ENCODE peak calls at places on chromosomes 13 and 19, in eight cellular contexts. One of them, this sample, is unnamed.
A peak's percentile ranks its signal among the peaks of the same experiment; 100 is the strongest.

GRCh38 chr13:33723365-33723764 is 94.6 kb upstream of the RFC3 start:
- DNase-seq in effector CD8-positive, alpha-beta T cell: no peak
- DNase-seq in smooth muscle cell of the brain vasculature: no peak
- DNase-seq in mucosa of descending colon: no peak
- DNase-seq in epithelial cell of esophagus: no peak
- DNase-seq in T follicular helper cell: no peak
- DNase-seq in T-helper 9 cell: no peak
- DNase-seq in SW 1271: no peak
- DNase-seq in this sample: no peak

GRCh38 chr13:113875429-113875815 is 11.5 kb upstream of the GAS6 start:
- DNase-seq in effector CD8-positive, alpha-beta T cell: no peak
- DNase-seq in smooth muscle cell of the brain vasculature: no peak
- DNase-seq in mucosa of descending colon: no peak
- DNase-seq in epithelial cell of esophagus: no peak
- DNase-seq in T follicular helper cell: no peak
- DNase-seq in T-helper 9 cell: no peak
- DNase-seq in SW 1271: no peak
- DNase-seq in this sample: no peak

GRCh38 chr19:49442354-49442753 is 1.0 kb upstream of the SLC17A7 start:
- DNase-seq in effector CD8-positive, alpha-beta T cell: no peak
- DNase-seq in smooth muscle cell of the brain vasculature: no peak
- DNase-seq in mucosa of descending colon: no peak
- DNase-seq in epithelial cell of esophagus: no peak
- DNase-seq in T follicular helper cell: no peak
- DNase-seq in T-helper 9 cell: no peak
- DNase-seq in SW 1271: no peak
- DNase-seq in this sample: peak; percentile 71

GRCh38 chr19:39677931-39678889 is 22.5 kb downstream of the LGALS16 start:
- DNase-seq in effector CD8-positive, alpha-beta T cell: no peak
- DNase-seq in smooth muscle cell of the brain vasculature: no peak
- DNase-seq in mucosa of descending colon: no peak
- DNase-seq in epithelial cell of esophagus: no peak
- DNase-seq in T follicular helper cell: no peak
- DNase-seq in T-helper 9 cell: no peak
- DNase-seq in SW 1271: no peak
- DNase-seq in this sample: no peak

GRCh38 chr19:39563408-39563807 is 23.4 kb upstream of the EID2 start:
- DNase-seq in effector CD8-positive, alpha-beta T cell: no peak
- DNase-seq in smooth muscle cell of the brain vasculature: no peak
- DNase-seq in mucosa of descending colon: no peak
- DNase-seq in epithelial cell of esophagus: peak; percentile 67
- DNase-seq in T follicular helper cell: no peak
- DNase-seq in T-helper 9 cell: no peak
- DNase-seq in SW 1271: no peak
- DNase-seq in this sample: no peak

GRCh38 chr19:41774515-41774980 is 19.2 kb downstream of the CEACAM6 start:
- DNase-seq in effector CD8-positive, alpha-beta T cell: peak; percentile 5
- DNase-seq in smooth muscle cell of the brain vasculature: no peak
- DNase-seq in mucosa of descending colon: peak; percentile 71
- DNase-seq in epithelial cell of esophagus: peak; percentile 96
- DNase-seq in T follicular helper cell: peak; percentile 39
- DNase-seq in T-helper 9 cell: peak; percentile 32
- DNase-seq in SW 1271: no peak
- DNase-seq in this sample: no peak

GRCh38 chr13:81990652-81991051 is 1649.7 kb upstream of the SPRY2 start:
- DNase-seq in effector CD8-positive, alpha-beta T cell: no peak
- DNase-seq in smooth muscle cell of the brain vasculature: no peak
- DNase-seq in mucosa of descending colon: no peak
- DNase-seq in epithelial cell of esophagus: no peak
- DNase-seq in T follicular helper cell: no peak
- DNase-seq in T-helper 9 cell: no peak
- DNase-seq in SW 1271: no peak
- DNase-seq in this sample: no peak

GRCh38 chr13:114134111-114134943 is 1.9 kb upstream of the RASA3 start:
- DNase-seq in effector CD8-positive, alpha-beta T cell: no peak
- DNase-seq in smooth muscle cell of the brain vasculature: no peak
- DNase-seq in mucosa of descending colon: peak; percentile 58
- DNase-seq in epithelial cell of esophagus: no peak
- DNase-seq in T follicular helper cell: no peak
- DNase-seq in T-helper 9 cell: no peak
- DNase-seq in SW 1271: no peak
- DNase-seq in this sample: no peak

GRCh38 chr19:47280183-47280797 is 5.6 kb downstream of the INAFM1 start:
- DNase-seq in effector CD8-positive, alpha-beta T cell: peak; percentile 41
- DNase-seq in smooth muscle cell of the brain vasculature: no peak
- DNase-seq in mucosa of descending colon: peak; percentile 68
- DNase-seq in epithelial cell of esophagus: peak; percentile 44
- DNase-seq in T follicular helper cell: peak; percentile 37
- DNase-seq in T-helper 9 cell: peak; percentile 45
- DNase-seq in SW 1271: no peak
- DNase-seq in this sample: no peak

GRCh38 chr19:19342086-19343015 is 21.7 kb downstream of the MAU2 start:
- DNase-seq in effector CD8-positive, alpha-beta T cell: no peak
- DNase-seq in smooth muscle cell of the brain vasculature: no peak
- DNase-seq in mucosa of descending colon: peak; percentile 79
- DNase-seq in epithelial cell of esophagus: peak; percentile 67
- DNase-seq in T follicular helper cell: no peak
- DNase-seq in T-helper 9 cell: no peak
- DNase-seq in SW 1271: no peak
- DNase-seq in this sample: peak; percentile 95

GRCh38 chr13:74040200-74040599 is 94.0 kb downstream of the KLF12 start:
- DNase-seq in effector CD8-positive, alpha-beta T cell: peak; percentile 0
- DNase-seq in smooth muscle cell of the brain vasculature: no peak
- DNase-seq in mucosa of descending colon: peak; percentile 72
- DNase-seq in epithelial cell of esophagus: peak; percentile 45
- DNase-seq in T follicular helper cell: peak; percentile 3
- DNase-seq in T-helper 9 cell: peak; percentile 6
- DNase-seq in SW 1271: no peak
- DNase-seq in this sample: peak; percentile 26

GRCh38 chr13:110628477-110628793 is 13.1 kb downstream of the NAXD start:
- DNase-seq in effector CD8-positive, alpha-beta T cell: no peak
- DNase-seq in smooth muscle cell of the brain vasculature: no peak
- DNase-seq in mucosa of descending colon: no peak
- DNase-seq in epithelial cell of esophagus: peak; percentile 35
- DNase-seq in T follicular helper cell: no peak
- DNase-seq in T-helper 9 cell: no peak
- DNase-seq in SW 1271: no peak
- DNase-seq in this sample: no peak

GRCh38 chr13:51999525-51999924 is 11.7 kb downstream of the ATP7B start:
- DNase-seq in effector CD8-positive, alpha-beta T cell: no peak
- DNase-seq in smooth muscle cell of the brain vasculature: no peak
- DNase-seq in mucosa of descending colon: no peak
- DNase-seq in epithelial cell of esophagus: peak; percentile 39
- DNase-seq in T follicular helper cell: no peak
- DNase-seq in T-helper 9 cell: no peak
- DNase-seq in SW 1271: no peak
- DNase-seq in this sample: no peak

GRCh38 chr19:31380854-31381253 is 31.6 kb upstream of the TSHZ3 start:
- DNase-seq in effector CD8-positive, alpha-beta T cell: no peak
- DNase-seq in smooth muscle cell of the brain vasculature: no peak
- DNase-seq in mucosa of descending colon: no peak
- DNase-seq in epithelial cell of esophagus: no peak
- DNase-seq in T follicular helper cell: no peak
- DNase-seq in T-helper 9 cell: no peak
- DNase-seq in SW 1271: no peak
- DNase-seq in this sample: no peak

This sample was measured in 8988T.